ENCODE peak calls at places on chromosomes 13 and 19, in five cellular contexts. Y is suprapubic skin, Z is OCI-LY7, P is foreskin fibroblast, M is neuronal stem cell. D is an unnamed sample.

GRCh38 chr13:23505007-23505406 is 65.2 kb upstream of the TNFRSF19 start:
- DNase-seq in Y (no peak), M (no peak), Z (no peak), P (peak), D (no peak)

GRCh38 chr19:49712397-49712859 is 21.5 kb downstream of the CPT1C start:
- DNase-seq in M (no peak), Z (peak), P (peak), Y (no peak), D (peak)

GRCh38 chr13:114279770-114280169 is 1.6 kb upstream of the UPF3A start:
- DNase-seq in M (no peak), Z (peak), Y (no peak), P (no peak), D (no peak)

GRCh38 chr13:102128216-102128800 is 273.5 kb downstream of the FGF14 start:
- DNase-seq in P (peak), Y (no peak), M (no peak), Z (no peak), D (no peak)

GRCh38 chr13:101424381-101425155 is 8.3 kb upstream of the NALCN start:
- DNase-seq in Z (no peak), M (no peak), P (peak), Y (no peak), D (no peak)

GRCh38 chr19:4913996-4914735 is 4.9 kb downstream of the UHRF1 start:
- DNase-seq in Y (no peak), M (no peak), P (no peak), Z (no peak), D (no peak)

GRCh38 chr13:50812242-50812641 is 31.2 kb downstream of the DLEU7 start:
- DNase-seq in P (no peak), Y (no peak), M (no peak), Z (no peak), D (no peak)

GRCh38 chr19:39276740-39277139 is 8.5 kb downstream of the IFNL2 start:
- DNase-seq in Z (no peak), M (no peak), Y (no peak), P (no peak), D (no peak)

GRCh38 chr19:3710265-3710812 is 2.2 kb downstream of the TJP3 start:
- DNase-seq in Y (no peak), P (peak), M (no peak), Z (no peak), D (no peak)

GRCh38 chr13:47420568-47420967 is 523.7 kb upstream of the HTR2A start:
- DNase-seq in P (peak), Y (no peak), Z (no peak), M (no peak), D (no peak)

GRCh38 chr19:7257148-7258041 is 36.8 kb downstream of the INSR start:
- DNase-seq in Y (no peak), P (no peak), M (no peak), Z (no peak), D (no peak)

GRCh38 chr13:73096173-73097117 is 37.6 kb downstream of the KLF5 start:
- DNase-seq in Z (no peak), Y (no peak), P (no peak), M (no peak), D (no peak)

GRCh38 chr13:46749951-46750350 is 47.0 kb downstream of the ESD start:
- DNase-seq in M (no peak), Y (no peak), Z (no peak), P (no peak), D (no peak)

GRCh38 chr13:114073881-114074551 is 58.4 kb downstream of the RASA3 start:
- DNase-seq in M (no peak), Y (peak), P (no peak), Z (no peak), D (no peak)

GRCh38 chr19:49116544-49116943 is 2.4 kb downstream of the LIN7B start:
- DNase-seq in Y (no peak), M (no peak), Z (no peak), P (no peak), D (no peak)

GRCh38 chr19:39193785-39194184 is 3.0 kb upstream of the NCCRP1 start:
- DNase-seq in M (no peak), Z (no peak), Y (no peak), P (no peak), D (no peak)

GRCh38 chr19:37867831-37868230 is 38.6 kb downstream of the WDR87 start:
- DNase-seq in Y (no peak), M (no peak), P (peak), Z (no peak), D (no peak)

GRCh38 chr13:113955691-113956090 is 18.2 kb downstream of the C13orf46 start:
- DNase-seq in Z (no peak), Y (no peak), P (no peak), M (no peak), D (no peak)

GRCh38 chr13:75963318-75963717 is 327.2 kb downstream of the LMO7 start:
- DNase-seq in Z (no peak), M (no peak), Y (no peak), P (no peak), D (no peak)

GRCh38 chr13:21544515-21544914 is 59.5 kb downstream of the MICU2 start:
- DNase-seq in P (no peak), M (no peak), Z (no peak), Y (no peak), D (no peak)

GRCh38 chr13:21550918-21551317 is 53.1 kb downstream of the MICU2 start:
- DNase-seq in M (no peak), Z (no peak), Y (no peak), P (no peak), D (no peak)

GRCh38 chr13:21546372-21546771 is 57.6 kb downstream of the MICU2 start:
- DNase-seq in P (peak), M (no peak), Z (no peak), Y (no peak), D (no peak)

GRCh38 chr13:21548577-21548976 is 55.4 kb downstream of the MICU2 start:
- DNase-seq in Y (no peak), Z (no peak), M (no peak), P (no peak), D (no peak)

DNA sequence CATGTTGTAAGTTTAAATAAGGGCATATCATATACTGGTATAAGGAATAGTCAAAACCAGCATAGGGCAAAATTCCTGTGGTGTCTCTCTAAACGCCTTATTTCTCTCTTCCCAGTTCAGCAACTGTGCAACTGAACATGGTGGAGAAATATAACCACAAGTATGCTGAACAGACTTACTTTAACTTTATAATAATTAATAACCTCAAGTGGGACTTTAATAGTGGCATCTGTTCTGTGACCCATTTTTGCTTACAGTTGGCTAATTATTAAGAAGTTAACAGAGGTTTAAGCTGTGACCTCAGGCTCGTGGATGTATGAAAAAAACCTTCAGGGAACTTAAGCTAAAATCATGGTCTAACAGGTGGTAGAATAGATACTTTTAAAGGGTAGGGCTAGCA is 54.3 kb downstream of the MICU2 start:
- DNase-seq in Z (no peak), P (no peak), M (no peak), Y (no peak), D (no peak)
- H3K4me3 ChIP-seq in Z (no peak), P (no peak), M (no peak), Y (no peak), D (no peak)

GRCh38 chr19:58007285-58007684 is 4.7 kb upstream of the ZNF606 start:
- DNase-seq in P (no peak), Y (no peak), Z (peak), M (no peak), D (no peak)

GRCh38 chr19:58009301-58009665 is 6.7 kb upstream of the ZNF606 start:
- DNase-seq in Y (no peak), Z (no peak), P (no peak), M (no peak), D (no peak)

GRCh38 chr19:58010507-58010906 is 7.9 kb upstream of the ZNF606 start:
- DNase-seq in Z (no peak), Y (no peak), P (no peak), M (no peak), D (no peak)

GRCh38 chr19:58009666-58010301 is 7.2 kb upstream of the ZNF606 start:
- DNase-seq in Y (no peak), Z (no peak), M (peak), P (peak), D (no peak)
- H3K4me3 ChIP-seq in Y (peak), Z (no peak), M (no peak), P (peak), D (no peak)

GRCh38 chr19:2636897-2637683 is 65.4 kb downstream of the GNG7 start:
- DNase-seq in P (no peak), Z (peak), Y (no peak), M (peak), D (peak)
- H3K4me3 ChIP-seq in P (no peak), Z (no peak), Y (no peak), M (no peak), D (no peak)

DNA sequence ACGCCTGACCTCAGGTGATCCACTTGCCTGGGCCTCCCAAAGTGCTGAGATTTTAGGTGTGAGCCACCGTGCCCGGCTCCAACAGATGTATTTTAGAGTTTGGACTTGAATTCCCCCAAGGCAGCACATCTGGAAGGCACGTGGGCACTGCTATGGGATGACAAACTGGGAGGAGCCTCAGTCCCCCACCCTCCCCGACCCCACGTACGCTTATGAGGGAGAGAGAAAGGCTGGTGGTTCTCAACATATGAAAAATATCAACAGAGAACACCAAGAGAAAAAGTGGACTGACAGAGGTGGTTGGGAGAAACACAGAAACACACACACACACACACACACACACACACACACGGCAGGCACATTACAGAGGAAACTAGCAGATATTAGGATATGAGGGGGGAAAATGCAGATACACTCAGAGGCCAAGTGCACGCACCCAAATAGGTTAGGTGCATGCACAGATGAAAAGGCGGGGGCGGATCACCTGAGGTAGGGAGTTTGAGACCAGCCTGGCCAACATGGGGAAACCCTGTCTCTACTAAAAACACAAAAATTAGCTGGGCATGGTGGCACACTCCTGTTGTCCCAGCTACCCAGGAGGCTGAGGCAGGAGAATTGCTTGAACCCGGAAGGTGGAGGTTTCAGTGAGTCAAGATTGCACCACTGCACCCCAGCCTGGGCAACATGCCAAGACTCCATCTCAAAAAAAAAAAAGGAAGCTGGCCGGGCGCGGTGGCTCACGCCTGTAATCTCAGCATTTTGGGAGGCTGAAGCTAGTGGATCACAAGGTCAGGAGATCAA is 3.2 kb downstream of the STX10 start:
- DNase-seq in P (peak), Z (no peak), Y (no peak), M (no peak), D (no peak)
- H3K4me3 ChIP-seq in P (no peak), Z (no peak), Y (no peak), M (no peak), D (no peak)

GRCh38 chr19:31419871-31420430 is 70.7 kb upstream of the TSHZ3 start:
- DNase-seq in M (no peak), Y (no peak), Z (no peak), P (no peak), D (no peak)

GRCh38 chr19:31416548-31416947 is 67.3 kb upstream of the TSHZ3 start:
- DNase-seq in Y (no peak), P (no peak), M (no peak), Z (no peak), D (no peak)

GRCh38 chr19:31418692-31419430 is 69.6 kb upstream of the TSHZ3 start:
- DNase-seq in Z (no peak), M (no peak), P (no peak), Y (no peak), D (no peak)

GRCh38 chr19:31415322-31415721 is 66.1 kb upstream of the TSHZ3 start:
- DNase-seq in Y (no peak), M (no peak), Z (no peak), P (no peak), D (no peak)

DNA sequence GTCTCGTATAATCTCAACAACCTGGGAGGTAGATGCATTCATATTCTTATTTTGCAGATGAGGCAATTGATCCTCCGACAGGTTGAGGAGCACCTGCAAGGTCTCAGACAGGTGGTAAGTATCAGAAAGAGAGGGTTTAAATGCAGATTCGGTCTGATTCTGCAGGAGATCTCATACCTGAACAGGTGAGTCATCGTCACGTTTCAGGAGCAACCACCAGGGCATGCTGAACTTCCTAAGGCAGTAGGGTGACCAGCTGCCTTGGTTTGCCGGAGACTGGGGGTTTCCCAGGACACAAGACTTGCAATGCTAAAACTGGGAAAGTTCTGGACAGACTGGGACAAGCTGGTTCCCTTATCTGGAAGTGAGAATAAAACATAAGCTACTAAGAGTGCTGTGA is 68.8 kb upstream of the TSHZ3 start:
- DNase-seq in P (no peak), Y (no peak), Z (no peak), M (no peak), D (no peak)
- H3K4me3 ChIP-seq in P (no peak), Y (no peak), Z (no peak), M (no peak), D (no peak)

GRCh38 chr19:42271045-42271419 is 2.0 kb downstream of the CIC start:
- DNase-seq in M (no peak), P (no peak), Z (no peak), Y (no peak), D (no peak)
- H3K4me3 ChIP-seq in M (no peak), P (peak), Z (peak), Y (peak), D (peak)

DNA sequence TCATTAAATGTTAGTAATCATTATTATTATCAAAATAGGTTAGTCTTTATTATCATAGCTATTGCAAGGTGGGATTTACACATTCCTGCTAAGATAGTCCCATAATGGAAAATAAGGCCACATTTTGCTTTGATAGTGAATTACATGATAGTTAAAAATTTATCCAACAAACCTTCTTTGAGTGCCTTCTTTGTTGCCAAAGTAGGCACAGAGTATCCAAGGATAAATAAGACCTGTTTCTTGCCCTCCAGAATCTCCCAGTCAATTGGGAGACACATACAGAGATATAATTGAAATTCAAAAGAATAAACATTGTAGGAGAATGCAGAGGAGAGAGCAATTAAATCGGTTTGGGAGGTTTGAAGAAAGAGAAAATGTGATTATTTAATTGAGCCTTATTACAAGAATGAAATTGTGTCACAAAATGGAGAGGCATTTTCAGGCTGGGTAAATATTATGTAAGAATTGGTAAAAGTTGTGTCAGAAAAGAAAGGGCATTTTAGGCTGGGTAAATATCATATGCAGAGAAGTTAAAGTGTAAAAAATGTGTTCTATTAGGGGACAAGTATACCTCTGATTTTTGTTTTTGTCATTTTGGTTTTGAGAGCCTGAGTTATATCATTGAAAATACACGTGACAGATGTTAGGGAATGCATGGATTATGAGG is 189.3 kb downstream of the POU4F1 start:
- DNase-seq in Y (no peak), M (no peak), P (no peak), Z (no peak), D (no peak)
- H3K4me3 ChIP-seq in Y (no peak), M (no peak), P (no peak), Z (no peak), D (no peak)

GRCh38 chr19:961866-962620 is 22.1 kb upstream of the WDR18 start:
- DNase-seq in Z (no peak), M (no peak), Y (no peak), P (no peak), D (no peak)

GRCh38 chr19:960601-960938 is 23.6 kb upstream of the WDR18 start:
- DNase-seq in Z (no peak), M (no peak), Y (no peak), P (no peak), D (no peak)

GRCh38 chr19:956747-957451 is 27.2 kb upstream of the WDR18 start:
- DNase-seq in Z (no peak), M (peak), Y (no peak), P (peak), D (no peak)

GRCh38 chr19:959935-960502 is 24.1 kb upstream of the WDR18 start:
- DNase-seq in P (no peak), Z (no peak), Y (no peak), M (no peak), D (no peak)

GRCh38 chr19:958967-959685 is 25.0 kb upstream of the WDR18 start:
- DNase-seq in Y (no peak), M (no peak), P (no peak), Z (no peak), D (no peak)
- H3K4me3 ChIP-seq in Y (no peak), M (no peak), P (no peak), Z (no peak), D (no peak)

D was measured in Jurkat, Clone E6-1.